ENCODE peak calls at places on chromosomes 7 and 10, in nine cellular contexts. N is T-cell; M is GM23248; K is B cell; Z is activated CD8-positive, alpha-beta T cell treated with anti-CD3 and anti-CD28 coated beads, Interleukin-2, amount 10 ng/mL, durations not matched to agents 7 days and 5 days; J is AG08396; X is GM12878; Q is activated T-cell treated with anti-CD3 and anti-CD28 coated beads, Interleukin-2, amount 50 U/mL, for 4 hours; U is H54. R is an unnamed sample.

GRCh38 chr10:73494877-73495225 is 973 bp downstream of the PPP3CB start:
- DNase-seq in N (no peak), M (peak; percentile 53), K (no peak), Z (no peak), J (no peak), X (no peak), Q (no peak), U (no peak), R (peak; percentile 26)

GRCh38 chr10:68871731-68872342 is 29.3 kb upstream of the DDX50 start:
- DNase-seq in N (no peak), M (peak; percentile 36), K (no peak), Z (no peak), J (no peak), X (no peak), Q (no peak), U (no peak), R (no peak)

GRCh38 chr7:55969391-55969790 is 5.0 kb downstream of the NIPSNAP2 start:
- DNase-seq in N (no peak), M (no peak), K (no peak), Z (no peak), J (no peak), X (no peak), Q (no peak), U (no peak), R (no peak)

GRCh38 chr10:63348210-63348850 is 117.4 kb downstream of the JMJD1C start:
- DNase-seq in N (no peak), M (no peak), K (no peak), Z (no peak), J (no peak), X (no peak), Q (no peak), U (no peak), R (peak; percentile 5)

GRCh38 chr10:125868372-125868975 is 12.6 kb downstream of the DHX32 start:
- DNase-seq in N (no peak), M (peak; percentile 63), K (peak; percentile 27), Z (peak; percentile 33), J (no peak), X (no peak), Q (no peak), U (no peak), R (peak; percentile 61)

GRCh38 chr10:80506189-80506575 is 31.5 kb upstream of the SH2D4B start:
- DNase-seq in N (no peak), M (peak; percentile 40), K (no peak), Z (no peak), J (no peak), X (no peak), Q (no peak), U (no peak), R (no peak)

GRCh38 chr7:10707519-10707918 is 266.2 kb upstream of the PHF14 start:
- DNase-seq in N (no peak), M (no peak), K (no peak), Z (no peak), J (no peak), X (no peak), Q (no peak), U (no peak), R (no peak)

GRCh38 chr7:17275749-17276671 is 22.4 kb upstream of the AHR start:
- DNase-seq in N (no peak), M (peak; percentile 98), K (no peak), Z (no peak), J (peak; percentile 70), X (no peak), Q (no peak), U (peak; percentile 19), R (peak; percentile 81)

GRCh38 chr10:79984851-79985250 is 35.9 kb upstream of the SFTPD start:
- DNase-seq in N (no peak), M (no peak), K (no peak), Z (no peak), J (no peak), X (no peak), Q (no peak), U (no peak), R (no peak)

GRCh38 chr10:74882831-74883230 is 56.4 kb downstream of the KAT6B start:
- DNase-seq in N (no peak), M (peak; percentile 45), K (no peak), Z (no peak), J (no peak), X (no peak), Q (no peak), U (no peak), R (no peak)

GRCh38 chr10:112832361-112832878 is 117.6 kb upstream of the TCF7L2 start:
- DNase-seq in N (no peak), M (peak; percentile 14), K (no peak), Z (no peak), J (peak; percentile 32), X (no peak), Q (no peak), U (peak; percentile 69), R (peak; percentile 20)

GRCh38 chr7:11434371-11434770 is 397.6 kb downstream of the THSD7A start:
- DNase-seq in N (no peak), M (peak; percentile 9), K (no peak), Z (no peak), J (no peak), X (no peak), Q (no peak), U (no peak), R (no peak)

GRCh38 chr7:4837041-4837813 is 24.6 kb downstream of the PAPOLB start:
- DNase-seq in N (no peak), M (no peak), K (no peak), Z (no peak), J (no peak), X (no peak), Q (no peak), U (no peak), R (no peak)

GRCh38 chr10:31886885-31887284 is 41.7 kb downstream of the ARHGAP12 start:
- DNase-seq in N (no peak), M (no peak), K (no peak), Z (no peak), J (no peak), X (no peak), Q (no peak), U (no peak), R (no peak)

GRCh38 chr10:46328853-46329689 is 42.3 kb downstream of the ANTXRL start:
- DNase-seq in N (no peak), M (no peak), K (no peak), Z (no peak), J (no peak), X (no peak), Q (no peak), U (no peak), R (no peak)

GRCh38 chr10:44552716-44553115 is 167.8 kb upstream of the CXCL12 start:
- DNase-seq in N (no peak), M (peak; percentile 27), K (no peak), Z (no peak), J (no peak), X (no peak), Q (no peak), U (no peak), R (no peak)

GRCh38 chr10:45180946-45181439 is 134.4 kb downstream of the OR13A1 start:
- DNase-seq in N (no peak), M (no peak), K (no peak), Z (no peak), J (no peak), X (no peak), Q (no peak), U (no peak), R (peak; percentile 8)

GRCh38 chr7:39510738-39511372 is 55.3 kb upstream of the YAE1 start:
- DNase-seq in N (no peak), M (peak; percentile 34), K (no peak), Z (no peak), J (no peak), X (no peak), Q (no peak), U (no peak), R (no peak)

GRCh38 chr7:24836084-24836483 is 78.8 kb upstream of the GSDME start:
- DNase-seq in N (no peak), M (no peak), K (peak; percentile 79), Z (no peak), J (no peak), X (peak; percentile 76), Q (no peak), U (no peak), R (no peak)

GRCh38 chr7:80859272-80859970 is 59.4 kb downstream of the SEMA3C start:
- DNase-seq in N (no peak), M (peak; percentile 80), K (no peak), Z (no peak), J (peak; percentile 46), X (no peak), Q (no peak), U (no peak), R (peak; percentile 63)

GRCh38 chr7:148699024-148699771 is 495 bp downstream of the CUL1 start:
- DNase-seq in N (peak; percentile 54), M (peak; percentile 91), K (peak; percentile 72), Z (peak; percentile 72), J (peak; percentile 69), X (no peak), Q (peak; percentile 40), U (peak; percentile 44), R (peak; percentile 80)

GRCh38 chr10:129615921-129616525 is 149.0 kb downstream of the MGMT start:
- DNase-seq in N (no peak), M (no peak), K (no peak), Z (no peak), J (no peak), X (no peak), Q (no peak), U (no peak), R (no peak)

GRCh38 chr7:41451826-41452225 is 251.1 kb downstream of the INHBA start:
- DNase-seq in N (no peak), M (peak; percentile 36), K (no peak), Z (no peak), J (peak; percentile 12), X (no peak), Q (no peak), U (peak; percentile 34), R (peak; percentile 29)

GRCh38 chr10:125156196-125156595 is 4.2 kb downstream of the CTBP2 start:
- DNase-seq in N (no peak), M (no peak), K (no peak), Z (no peak), J (no peak), X (no peak), Q (no peak), U (no peak), R (no peak)

GRCh38 chr7:124532166-124532565 is 233.4 kb downstream of the GPR37 start:
- DNase-seq in N (no peak), M (no peak), K (no peak), Z (no peak), J (peak; percentile 22), X (no peak), Q (no peak), U (no peak), R (peak; percentile 7)

GRCh38 chr7:78434281-78434680 is 635.7 kb downstream of the PHTF2 start:
- DNase-seq in N (no peak), M (no peak), K (no peak), Z (no peak), J (no peak), X (no peak), Q (no peak), U (no peak), R (no peak)

GRCh38 chr10:113644185-113645120 is 19.4 kb downstream of the NRAP start:
- DNase-seq in N (no peak), M (peak; percentile 69), K (no peak), Z (no peak), J (peak; percentile 60), X (no peak), Q (no peak), U (no peak), R (peak; percentile 33)

GRCh38 chr10:21169271-21169670 is 272.2 kb upstream of the NEBL start:
- DNase-seq in N (no peak), M (no peak), K (no peak), Z (no peak), J (no peak), X (no peak), Q (no peak), U (no peak), R (no peak)

R was measured in GM03348.